ENCODE peak calls at places on chromosomes 2 and 18, in eight cellular contexts. B is uterus, V is cardiac muscle cell, X is AML-193, R is GM12865, W is myocyte, M is activated T-helper 1 cell treated with Interleukin-2 at 50 U/mL for 16 hours, Y is RCC 7860. O is an unnamed sample.

GRCh38 chr2:162210385-162210784 is 32.9 kb downstream of the FAP start:
- DNase-seq in B (no peak), V (no peak), X (no peak), R (no peak), W (no peak), M (no peak), Y (no peak), O (no peak)

GRCh38 chr2:85590950-85591349 is 4.6 kb upstream of the RNF181 start:
- DNase-seq in B (no peak), V (no peak), X (no peak), R (no peak), W (no peak), M (no peak), Y (no peak), O (no peak)

GRCh38 chr2:70258532-70258875 is 567 bp downstream of the PCYOX1 start:
- DNase-seq in B (peak), V (peak), X (no peak), R (peak), W (peak), M (no peak), Y (no peak), O (no peak)

GRCh38 chr2:168355110-168355509 is 101.0 kb upstream of the CERS6 start:
- DNase-seq in B (no peak), V (no peak), X (no peak), R (no peak), W (no peak), M (no peak), Y (no peak), O (no peak)

GRCh38 chr2:49131801-49132200 is 22.5 kb downstream of the FSHR start:
- DNase-seq in B (no peak), V (no peak), X (no peak), R (no peak), W (no peak), M (no peak), Y (no peak), O (no peak)

GRCh38 chr2:53129851-53130250 is 637.8 kb upstream of the CHAC2 start:
- DNase-seq in B (no peak), V (no peak), X (peak), R (no peak), W (peak), M (no peak), Y (peak), O (no peak)

GRCh38 chr2:163453920-163454319 is 281.9 kb downstream of the FIGN start:
- DNase-seq in B (no peak), V (no peak), X (no peak), R (no peak), W (no peak), M (no peak), Y (no peak), O (no peak)

GRCh38 chr2:40169430-40169829 is 282.5 kb downstream of the SLC8A1 start:
- DNase-seq in B (no peak), V (no peak), X (no peak), R (no peak), W (no peak), M (no peak), Y (no peak), O (no peak)

GRCh38 chr18:37516361-37516853 is 49.2 kb downstream of the CELF4 start:
- DNase-seq in B (no peak), V (no peak), X (no peak), R (no peak), W (no peak), M (no peak), Y (no peak), O (no peak)

GRCh38 chr18:57959278-57959677 is 84.7 kb upstream of the NEDD4L start:
- DNase-seq in B (no peak), V (peak), X (peak), R (peak), W (peak), M (no peak), Y (peak), O (peak)

GRCh38 chr2:54670485-54671009 is 52.9 kb upstream of the EML6 start:
- DNase-seq in B (no peak), V (no peak), X (no peak), R (no peak), W (no peak), M (no peak), Y (no peak), O (no peak)

GRCh38 chr2:197034969-197035368 is 108.5 kb upstream of the PGAP1 start:
- DNase-seq in B (no peak), V (no peak), X (no peak), R (no peak), W (no peak), M (no peak), Y (no peak), O (no peak)

GRCh38 chr2:16113568-16114549 is 173.5 kb downstream of the MYCN start:
- DNase-seq in B (no peak), V (no peak), X (no peak), R (no peak), W (no peak), M (no peak), Y (no peak), O (no peak)

GRCh38 chr2:111704246-111704645 is 179.7 kb downstream of the ANAPC1 start:
- DNase-seq in B (no peak), V (no peak), X (no peak), R (no peak), W (peak), M (no peak), Y (peak), O (no peak)

GRCh38 chr2:239769574-239770145 is 255.5 kb downstream of the NDUFA10 start:
- DNase-seq in B (peak), V (no peak), X (no peak), R (no peak), W (no peak), M (no peak), Y (no peak), O (no peak)

GRCh38 chr2:208595386-208596275 is 189.0 kb downstream of the PTH2R start:
- DNase-seq in B (no peak), V (no peak), X (no peak), R (no peak), W (no peak), M (no peak), Y (no peak), O (no peak)

GRCh38 chr2:19465965-19466364 is 107.5 kb upstream of the OSR1 start:
- DNase-seq in B (no peak), V (no peak), X (no peak), R (no peak), W (no peak), M (no peak), Y (no peak), O (no peak)

GRCh38 chr2:85435220-85435958 is 16.9 kb downstream of the SH2D6 start:
- DNase-seq in B (no peak), V (no peak), X (no peak), R (no peak), W (peak), M (no peak), Y (peak), O (no peak)

O was measured in HL-60.